ENCODE peak calls at places on chromosomes 2 and 18, in four cellular contexts. P is CD4-positive, alpha-beta T cell; X is fibroblast of pulmonary artery; T is IMR-90. V is an unnamed sample.
A peak's percentile ranks its signal among the peaks of the same experiment; 100 is the strongest.

GRCh38 chr2:102664439-102665042 is 45.2 kb downstream of the SLC9A2 start:
- DNase-seq in P (no peak), T (peak; percentile 6), X (peak; percentile 21), V (no peak)

GRCh38 chr2:135825131-135825854 is 11.7 kb downstream of the LCT start:
- DNase-seq in X (no peak), T (no peak), P (no peak), V (no peak)

GRCh38 chr2:172440795-172441194 is 13.4 kb downstream of the ITGA6 start:
- DNase-seq in P (no peak), T (no peak), X (no peak), V (no peak)

GRCh38 chr2:123162400-123163016 is 862.6 kb upstream of the CNTNAP5 start:
- DNase-seq in T (no peak), P (no peak), X (no peak), V (no peak)

GRCh38 chr2:238922435-238922834 is 74.5 kb downstream of the TWIST2 start:
- DNase-seq in P (no peak), X (no peak), T (no peak), V (no peak)

GRCh38 chr2:99819766-99820165 is 322.6 kb downstream of the AFF3 start:
- DNase-seq in T (no peak), P (no peak), X (peak; percentile 12), V (no peak)

GRCh38 chr2:55063713-55064323 is 13.6 kb upstream of the RTN4 start:
- DNase-seq in X (no peak), P (no peak), T (no peak), V (no peak)

GRCh38 chr2:74507926-74508520 is 528 bp upstream of the PCGF1 start:
- DNase-seq in T (peak; percentile 38), X (peak; percentile 29), P (no peak), V (no peak)

GRCh38 chr18:10579079-10579867 is 53.4 kb downstream of the NAPG start:
- DNase-seq in X (peak; percentile 47), P (no peak), T (peak; percentile 75), V (no peak)

GRCh38 chr18:59067873-59068272 is 71.8 kb upstream of the SEC11C start:
- DNase-seq in T (peak; percentile 18), P (no peak), X (peak; percentile 54), V (no peak)

GRCh38 chr2:151347904-151348303 is 9.5 kb upstream of the TNFAIP6 start:
- DNase-seq in X (peak; percentile 62), T (no peak), P (no peak), V (no peak)

GRCh38 chr18:63071566-63072175 is 247.9 kb downstream of the BCL2 start:
- DNase-seq in X (no peak), T (no peak), P (no peak), V (no peak)

GRCh38 chr2:147348886-147349285 is 495.9 kb upstream of the ACVR2A start:
- DNase-seq in P (no peak), X (no peak), T (no peak), V (no peak)

GRCh38 chr18:68694316-68694715 is 20.6 kb downstream of the TMX3 start:
- DNase-seq in T (no peak), P (no peak), X (no peak), V (no peak)

GRCh38 chr2:70261501-70261900 is 3.6 kb downstream of the PCYOX1 start:
- DNase-seq in T (peak; percentile 17), P (no peak), X (no peak), V (no peak)

DNA sequence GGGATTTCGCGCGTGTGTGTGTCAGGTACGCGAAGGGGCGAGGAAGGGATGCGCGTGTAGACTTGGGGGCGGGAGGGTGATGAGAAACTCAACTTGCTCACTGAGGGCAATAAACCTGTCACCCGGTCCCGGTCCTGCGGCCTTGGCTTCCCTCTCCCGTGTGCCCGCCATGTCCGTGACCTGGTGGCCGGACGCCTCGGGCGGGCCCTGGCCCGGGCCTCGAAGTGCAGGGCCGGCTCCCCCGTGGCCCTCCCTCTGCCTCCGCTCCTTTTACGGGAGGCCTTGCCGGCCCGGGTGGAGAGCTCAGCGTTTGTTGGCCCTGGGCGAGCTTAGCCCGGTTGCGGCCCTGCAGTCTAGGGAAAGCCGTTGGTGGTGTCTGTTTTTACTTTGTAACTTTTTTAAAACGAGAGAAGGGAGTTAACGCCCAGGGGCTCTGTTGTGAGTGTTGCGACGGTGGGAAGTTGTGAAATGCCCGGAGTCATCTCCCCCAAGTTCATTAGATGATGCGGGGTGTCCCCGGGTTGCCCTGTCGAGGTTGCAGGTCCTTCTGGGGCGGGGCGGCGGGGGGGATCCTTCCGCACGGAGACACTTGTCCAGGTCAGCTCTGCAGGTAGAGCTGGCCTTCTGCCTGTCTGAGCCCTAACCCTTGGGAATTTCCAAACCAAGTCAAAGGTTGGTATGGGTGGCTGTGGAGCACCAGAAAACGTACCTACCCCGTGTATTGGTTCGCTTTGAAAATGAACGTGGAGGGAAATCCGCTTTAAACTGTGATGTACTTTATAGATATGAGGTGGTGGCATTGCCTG is 914 bp downstream of the SMCHD1 start:
- DNase-seq in X (peak; percentile 46), T (peak; percentile 31), P (peak; percentile 33), V (peak; percentile 24)
- TF ChIP-seq CTCF in X (no peak), T (no peak), P (no peak), V (no peak)

GRCh38 chr2:202088777-202089176 is 15.7 kb downstream of the KIAA2012 start:
- DNase-seq in T (no peak), P (no peak), X (no peak), V (no peak)
- TF ChIP-seq CTCF in T (no peak), P (no peak), X (no peak), V (no peak)

GRCh38 chr18:30186245-30186644 is 856.3 kb downstream of the DSC3 start:
- DNase-seq in T (no peak), X (no peak), P (no peak), V (no peak)

DNA sequence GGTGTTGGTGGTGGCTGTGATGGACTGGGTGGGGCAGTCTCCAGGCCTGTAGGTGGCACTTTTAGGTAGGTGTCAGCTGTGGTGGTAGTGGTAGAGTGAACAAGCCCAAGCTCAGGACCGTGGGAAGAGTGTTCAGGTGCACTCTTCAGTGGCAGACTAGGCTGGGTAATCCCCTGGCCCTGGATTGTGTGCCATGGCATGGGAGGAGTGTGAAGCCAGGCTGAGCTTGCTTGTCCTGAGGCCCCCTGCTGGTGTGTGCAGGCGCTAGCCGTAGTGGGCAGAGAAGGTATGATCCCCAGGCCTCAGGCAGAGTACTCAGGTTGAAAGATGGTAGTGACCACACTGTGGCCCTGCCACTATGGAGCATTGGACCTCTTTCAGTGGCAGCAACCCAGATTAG is 850.3 kb downstream of the DSC3 start:
- DNase-seq in X (no peak), T (no peak), P (no peak), V (no peak)
- TF ChIP-seq CTCF in X (no peak), T (no peak), P (no peak), V (no peak)

GRCh38 chr2:20382965-20383800 is 32.5 kb upstream of the PUM2 start:
- DNase-seq in P (no peak), X (peak; percentile 28), T (peak; percentile 92), V (no peak)
- TF ChIP-seq CTCF in P (no peak), X (no peak), T (peak; percentile 30), V (no peak)